ENCODE peak calls at places on chromosomes 5 and 9, in seven cellular contexts. P is HepG2, E is A549, Z is SK-N-SH, K is HCT116, Q is Panc1, F is K562. J is an unnamed sample.

GRCh38 chr5:172778223-172778814 is 7.3 kb upstream of the DUSP1 start:
- DNase-seq in F (peak), Z (no peak), Q (peak), E (peak), P (peak), K (peak), J (no peak)

GRCh38 chr9:15180124-15180523 is 126.9 kb downstream of the TTC39B start:
- DNase-seq in E (no peak), Q (no peak), Z (no peak), P (no peak), F (no peak), K (no peak), J (no peak)

GRCh38 chr5:33721491-33722245 is 170.1 kb downstream of the ADAMTS12 start:
- DNase-seq in P (no peak), F (no peak), K (no peak), E (no peak), Q (no peak), Z (no peak), J (no peak)

GRCh38 chr5:150641826-150642566 is 1.5 kb downstream of the SYNPO start:
- DNase-seq in Q (no peak), F (no peak), P (no peak), E (no peak), Z (no peak), K (no peak), J (no peak)

GRCh38 chr5:994821-995220 is 13.8 kb upstream of the NKD2 start:
- DNase-seq in E (no peak), Z (no peak), K (no peak), P (no peak), Q (no peak), F (no peak), J (no peak)

GRCh38 chr5:56490971-56491468 is 257.9 kb upstream of the ANKRD55 start:
- DNase-seq in Z (no peak), E (no peak), Q (no peak), F (no peak), P (no peak), K (peak), J (no peak)

GRCh38 chr5:135178476-135179155 is 144.6 kb upstream of the PITX1 start:
- DNase-seq in P (no peak), K (no peak), Z (no peak), E (no peak), Q (no peak), F (no peak), J (no peak)

GRCh38 chr5:73853091-73853490 is 227.1 kb downstream of the ARHGEF28 start:
- DNase-seq in K (no peak), P (no peak), F (no peak), Z (no peak), Q (peak), E (peak), J (no peak)

GRCh38 chr5:37696190-37697021 is 143.4 kb downstream of the GDNF start:
- DNase-seq in F (no peak), E (peak), K (peak), Z (no peak), Q (peak), P (peak), J (peak)

GRCh38 chr9:4295160-4295559 is 4.7 kb downstream of the GLIS3 start:
- DNase-seq in Q (no peak), E (no peak), K (no peak), F (no peak), P (no peak), Z (no peak), J (no peak)

GRCh38 chr9:4290427-4290837 is 9.4 kb downstream of the GLIS3 start:
- DNase-seq in P (no peak), K (no peak), Q (no peak), Z (no peak), E (peak), F (no peak), J (no peak)

GRCh38 chr9:4296217-4296616 is 3.7 kb downstream of the GLIS3 start:
- DNase-seq in F (no peak), E (peak), Q (no peak), K (no peak), Z (no peak), P (no peak), J (no peak)

GRCh38 chr9:4292781-4293180 is 7.1 kb downstream of the GLIS3 start:
- DNase-seq in F (no peak), P (no peak), E (peak), Q (no peak), Z (no peak), K (no peak), J (no peak)

GRCh38 chr9:4293293-4293931 is 6.5 kb downstream of the GLIS3 start:
- DNase-seq in P (no peak), Q (no peak), K (peak), F (no peak), E (peak), Z (no peak), J (no peak)
- H3K4me3 ChIP-seq in P (no peak), Q (peak), K (no peak), F (no peak), E (peak), Z (no peak), J (no peak)

DNA sequence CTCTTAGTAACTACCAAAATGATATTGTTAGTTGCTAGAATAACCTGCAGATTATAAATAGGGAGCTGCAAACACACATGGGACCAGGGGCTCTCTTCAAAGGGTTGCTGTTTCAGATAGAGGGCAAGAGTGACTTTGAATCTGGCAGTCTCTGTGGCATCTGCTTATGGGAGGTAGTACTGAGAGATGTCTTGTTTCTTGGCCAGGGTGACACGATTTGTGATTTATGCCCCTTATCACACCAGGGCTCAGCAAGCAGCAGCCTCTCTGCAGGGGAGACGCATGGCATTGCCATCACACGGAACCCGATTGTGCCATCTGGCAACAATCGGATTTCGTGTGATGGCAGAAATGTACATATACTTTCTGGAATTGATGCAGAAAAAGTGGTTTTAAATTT is 615.6 kb downstream of the ZNF608 start:
- DNase-seq in Q (no peak), P (no peak), Z (no peak), E (no peak), F (no peak), K (no peak), J (no peak)
- TF ChIP-seq REST in Q (no peak), P (no peak), Z (no peak), E (no peak), F (no peak), K (no peak), J (no peak)

GRCh38 chr5:145574889-145575573 is 260.1 kb downstream of the PRELID2 start:
- DNase-seq in Q (no peak), E (no peak), P (no peak), F (no peak), K (peak), Z (no peak), J (no peak)

DNA sequence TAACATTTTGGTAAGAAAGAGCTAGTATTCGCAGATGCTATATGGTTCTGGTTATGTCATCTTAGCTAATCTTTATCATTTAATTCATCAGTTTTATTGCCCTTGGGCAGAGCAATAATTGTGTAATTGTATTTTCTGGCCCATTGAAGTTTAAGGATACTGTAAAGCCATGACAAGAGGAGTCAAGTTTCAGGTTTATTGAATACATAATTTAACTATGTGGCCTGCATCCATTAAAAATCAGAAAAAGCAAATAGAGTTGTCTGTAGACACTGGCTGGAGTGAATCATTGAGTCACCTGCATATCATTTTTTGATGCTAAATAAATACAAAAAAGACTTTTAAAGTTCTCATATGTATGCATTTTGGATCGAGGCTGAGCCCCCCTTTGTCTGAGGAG is 255.8 kb downstream of the PRELID2 start:
- DNase-seq in F (no peak), E (no peak), K (no peak), Q (no peak), P (no peak), Z (no peak), J (no peak)
- H3K4me3 ChIP-seq in F (no peak), E (no peak), K (no peak), Q (no peak), P (no peak), Z (no peak), J (no peak)

GRCh38 chr9:19171271-19171670 is 44.0 kb upstream of the PLIN2 start:
- DNase-seq in K (no peak), P (no peak), Q (no peak), E (no peak), Z (no peak), F (no peak), J (no peak)

GRCh38 chr9:19173598-19174125 is 46.4 kb upstream of the PLIN2 start:
- DNase-seq in E (no peak), K (no peak), Q (no peak), P (peak), Z (no peak), F (no peak), J (no peak)

GRCh38 chr9:19174127-19174921 is 47.0 kb upstream of the PLIN2 start:
- DNase-seq in E (peak), F (no peak), Z (peak), Q (no peak), K (peak), P (peak), J (peak)
- TF ChIP-seq REST in E (no peak), F (no peak), Z (no peak), Q (no peak), K (no peak), P (no peak), J (no peak)

GRCh38 chr9:90802534-90802933 is 915 bp downstream of the SYK start:
- DNase-seq in Z (no peak), P (no peak), F (no peak), K (no peak), Q (no peak), E (no peak), J (no peak)

GRCh38 chr9:90801507-90802289 is at the start of gene SYK:
- DNase-seq in P (no peak), Q (no peak), K (no peak), F (peak), Z (peak), E (no peak), J (peak)

GRCh38 chr9:90803860-90804593 is 2.4 kb downstream of the SYK start:
- DNase-seq in E (no peak), Q (no peak), Z (no peak), F (no peak), K (no peak), P (no peak), J (no peak)

GRCh38 chr9:90799271-90799860 is 2.3 kb upstream of the SYK start:
- DNase-seq in K (no peak), Q (no peak), F (no peak), E (no peak), P (no peak), Z (no peak), J (no peak)

DNA sequence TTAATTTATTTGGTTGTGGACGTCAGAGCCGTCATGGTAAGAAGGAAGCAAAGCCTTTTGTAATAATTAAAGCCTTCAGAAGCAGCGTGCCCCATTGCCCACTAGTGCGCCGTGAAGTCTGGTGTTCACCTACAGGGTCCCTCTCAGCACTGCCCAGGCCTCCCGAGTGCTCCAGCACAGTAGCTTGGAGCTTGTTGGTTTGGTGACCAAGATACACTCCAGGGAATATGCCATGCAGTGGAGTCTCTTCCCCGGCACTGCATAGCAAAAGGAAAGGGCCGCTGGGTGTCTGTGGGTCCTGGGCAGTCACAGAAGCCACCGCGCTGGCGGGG is 478 bp upstream of the SYK start:
- DNase-seq in Z (no peak), F (no peak), Q (no peak), K (no peak), P (no peak), E (no peak), J (no peak)
- H3K4me3 ChIP-seq in Z (peak), F (peak), Q (no peak), K (peak), P (no peak), E (peak), J (peak)

GRCh38 chr5:176651472-176651980 is 4.2 kb downstream of the TSPAN17 start:
- DNase-seq in P (no peak), E (no peak), F (no peak), Q (no peak), K (no peak), Z (no peak), J (peak)

GRCh38 chr5:176647870-176648466 is 684 bp downstream of the TSPAN17 start:
- DNase-seq in F (peak), P (no peak), Z (peak), K (no peak), E (no peak), Q (no peak), J (peak)

GRCh38 chr5:176652136-176652535 is 4.9 kb downstream of the TSPAN17 start:
- DNase-seq in K (no peak), Q (no peak), P (no peak), E (peak), F (peak), Z (peak), J (peak)

GRCh38 chr5:176648467-176649194 is 1.3 kb downstream of the TSPAN17 start:
- DNase-seq in E (no peak), Z (no peak), Q (no peak), K (no peak), F (peak), P (no peak), J (no peak)

GRCh38 chr5:176650354-176650884 is 3.1 kb downstream of the TSPAN17 start:
- DNase-seq in F (peak), Z (no peak), K (no peak), E (no peak), Q (no peak), P (no peak), J (peak)
- TF ChIP-seq REST in F (no peak), Z (no peak), K (no peak), E (no peak), Q (no peak), P (no peak), J (no peak)

J was measured in GM23338.